ENCODE peak calls at places on chromosomes 1 and 21, in ten cellular contexts. I is left ventricle myocardium inferior; W is ascending aorta; V is prostate gland; J is CD8-positive, alpha-beta T cell; S is IMR-90; K is GM23338; N is CD4-positive, CD25-positive, alpha-beta regulatory T cell; C is body of pancreas; B is endodermal cell. G is an unnamed sample.

GRCh38 chr1:91523462-91523861 is 22.8 kb downstream of the CDC7 start:
- DNase-seq in B (no peak), V (no peak), N (no peak), W (no peak), K (no peak), S (peak), C (no peak), J (no peak), I (no peak), G (no peak)

GRCh38 chr1:185787238-185787637 is 53.0 kb downstream of the HMCN1 start:
- DNase-seq in N (no peak), K (no peak), W (no peak), I (no peak), S (no peak), B (no peak), C (no peak), V (no peak), J (no peak), G (peak)

GRCh38 chr1:97034651-97035050 is 313.1 kb downstream of the PTBP2 start:
- DNase-seq in C (no peak), S (no peak), W (no peak), V (no peak), I (no peak), J (no peak), B (no peak), N (no peak), K (no peak), G (no peak)

GRCh38 chr21:41247561-41247968 is 69.0 kb upstream of the FAM3B start:
- DNase-seq in I (no peak), J (no peak), V (peak), K (no peak), S (peak), N (no peak), W (peak), B (peak), C (peak), G (peak)

GRCh38 chr21:26154776-26155175 is 15.8 kb downstream of the APP start:
- DNase-seq in V (no peak), K (no peak), S (no peak), B (no peak), N (no peak), I (no peak), J (no peak), W (no peak), C (no peak), G (no peak)

GRCh38 chr1:96969656-96970163 is 248.1 kb downstream of the PTBP2 start:
- DNase-seq in V (no peak), N (no peak), K (no peak), S (no peak), C (no peak), W (no peak), I (no peak), J (no peak), B (no peak), G (no peak)

GRCh38 chr1:241639040-241639652 is 1.0 kb downstream of the CHML start:
- DNase-seq in S (peak), J (no peak), B (no peak), I (no peak), N (no peak), K (no peak), W (no peak), C (no peak), V (no peak), G (peak)

GRCh38 chr1:162899422-162900168 is 38.6 kb upstream of the CCDC190 start:
- DNase-seq in J (no peak), I (no peak), B (no peak), K (no peak), V (no peak), S (peak), C (no peak), N (no peak), W (no peak), G (no peak)

GRCh38 chr21:43193651-43194302 is 25.0 kb downstream of the CRYAA start:
- DNase-seq in I (peak), J (peak), N (no peak), K (no peak), V (peak), W (peak), C (peak), B (peak), S (peak), G (no peak)

GRCh38 chr1:53583021-53583902 is 124.1 kb downstream of the DMRTB1 start:
- DNase-seq in B (peak), N (no peak), W (no peak), S (peak), I (no peak), K (no peak), J (no peak), C (peak), V (no peak), G (no peak)

GRCh38 chr1:232586679-232587078 is 43.3 kb downstream of the SIPA1L2 start:
- DNase-seq in K (no peak), S (no peak), V (no peak), C (no peak), N (no peak), J (no peak), W (no peak), B (no peak), I (no peak), G (no peak)
- H3K27ac ChIP-seq in K (no peak), S (no peak), V (no peak), C (no peak), N (no peak), J (no peak), W (no peak), B (no peak), I (peak), G (no peak)

DNA sequence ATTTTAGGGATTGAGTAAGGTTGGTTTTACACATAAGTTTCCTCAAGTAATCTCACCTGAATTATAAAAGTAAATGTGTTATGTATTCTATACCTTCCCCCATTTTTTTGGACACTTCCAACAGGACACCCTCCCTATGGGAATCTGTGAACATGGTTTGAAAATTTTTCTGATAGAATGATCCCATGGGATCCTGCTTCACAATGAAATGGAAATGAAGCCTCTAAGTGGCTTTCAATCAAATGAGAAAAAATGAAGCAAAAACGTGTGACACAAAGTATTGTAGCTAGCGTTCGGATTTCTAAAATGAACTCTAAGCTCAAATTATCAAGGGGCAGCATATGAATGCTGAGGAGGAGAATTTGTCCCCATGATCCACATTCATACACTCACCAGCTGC is 1006.8 kb downstream of the ADGRL2 start:
- DNase-seq in S (no peak), C (no peak), J (no peak), B (no peak), N (no peak), W (no peak), K (no peak), I (no peak), V (no peak), G (no peak)
- H3K4me3 ChIP-seq in S (no peak), C (no peak), J (no peak), B (no peak), N (no peak), W (no peak), K (no peak), I (no peak), V (no peak), G (no peak)

GRCh38 chr1:121448851-121449250 is 264.1 kb downstream of the SRGAP2C start:
- DNase-seq in S (no peak), K (no peak), I (no peak), N (no peak), J (no peak), C (no peak), W (no peak), B (no peak), V (no peak), G (no peak)
- H3K27ac ChIP-seq in S (no peak), K (no peak), I (no peak), N (no peak), J (no peak), C (no peak), W (no peak), B (no peak), V (no peak), G (no peak)

GRCh38 chr1:48882020-48882419 is 105.3 kb upstream of the BEND5 start:
- DNase-seq in S (no peak), B (no peak), I (no peak), V (no peak), K (no peak), N (no peak), W (no peak), C (no peak), J (no peak), G (no peak)

GRCh38 chr1:48876221-48876785 is 99.6 kb upstream of the BEND5 start:
- DNase-seq in V (no peak), B (no peak), N (no peak), K (no peak), J (no peak), I (no peak), C (no peak), W (no peak), S (no peak), G (no peak)

GRCh38 chr1:48873944-48874343 is 97.3 kb upstream of the BEND5 start:
- DNase-seq in K (peak), B (peak), W (no peak), V (no peak), S (no peak), N (no peak), C (no peak), J (no peak), I (no peak), G (no peak)

GRCh38 chr1:48875736-48876135 is 99.0 kb upstream of the BEND5 start:
- DNase-seq in W (no peak), S (no peak), I (no peak), K (no peak), B (no peak), C (no peak), J (no peak), V (no peak), N (no peak), G (no peak)

GRCh38 chr1:48878191-48878940 is 101.7 kb upstream of the BEND5 start:
- DNase-seq in K (no peak), W (no peak), V (peak), I (no peak), S (peak), J (no peak), C (no peak), N (no peak), B (no peak), G (peak)
- H3K4me3 ChIP-seq in K (no peak), W (no peak), V (no peak), I (no peak), S (no peak), J (no peak), C (no peak), N (no peak), B (no peak), G (no peak)

GRCh38 chr1:18282851-18283600 is 175.4 kb downstream of the IGSF21 start:
- DNase-seq in W (no peak), N (no peak), J (no peak), B (no peak), I (no peak), C (no peak), V (no peak), S (no peak), K (peak), G (no peak)
- H3K27ac ChIP-seq in W (no peak), N (no peak), J (no peak), B (no peak), I (no peak), C (no peak), V (no peak), S (no peak), K (no peak), G (no peak)

GRCh38 chr21:45598666-45599065 is 44.9 kb upstream of the PCBP3 start:
- DNase-seq in C (no peak), S (no peak), B (no peak), N (no peak), J (no peak), K (no peak), V (no peak), W (no peak), I (no peak), G (no peak)

GRCh38 chr21:45600248-45600647 is 43.3 kb upstream of the PCBP3 start:
- DNase-seq in V (no peak), I (no peak), K (no peak), N (no peak), W (no peak), J (no peak), B (no peak), S (no peak), C (no peak), G (no peak)

GRCh38 chr21:45596704-45597318 is 46.7 kb upstream of the PCBP3 start:
- DNase-seq in K (peak), W (peak), N (peak), S (peak), V (peak), I (peak), B (peak), C (peak), J (peak), G (peak)

GRCh38 chr21:45598109-45598508 is 45.4 kb upstream of the PCBP3 start:
- DNase-seq in I (no peak), C (no peak), K (no peak), W (no peak), J (no peak), N (no peak), V (no peak), S (no peak), B (no peak), G (no peak)

DNA sequence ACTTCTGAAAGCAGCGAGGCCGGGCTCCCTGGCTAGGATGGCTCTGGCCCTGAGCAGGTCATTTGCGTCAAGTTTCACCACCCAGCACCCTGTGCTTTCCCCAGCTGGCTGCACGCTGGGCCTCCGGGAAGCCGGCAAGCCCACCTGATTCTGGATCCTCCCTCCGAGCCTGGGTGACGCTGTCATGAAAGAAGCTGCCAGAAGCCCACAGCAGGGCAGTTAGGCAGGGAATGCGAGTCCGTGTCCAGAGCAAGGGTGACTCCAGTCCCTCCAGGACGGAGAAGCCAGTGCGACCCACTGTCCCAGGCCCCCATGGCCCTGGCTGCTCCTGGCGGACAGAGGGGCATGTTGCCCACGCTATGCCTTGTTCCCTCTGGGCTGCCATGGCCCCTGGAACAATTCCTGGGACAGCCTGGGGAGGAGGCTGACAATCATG is 44.4 kb upstream of the PCBP3 start:
- DNase-seq in J (no peak), V (no peak), W (no peak), S (no peak), N (no peak), B (no peak), C (no peak), K (no peak), I (no peak), G (no peak)
- H3K4me3 ChIP-seq in J (no peak), V (no peak), W (no peak), S (no peak), N (no peak), B (no peak), C (no peak), K (no peak), I (no peak), G (no peak)